ENCODE peak calls at places on chromosomes 7 and 10, in nine cellular contexts. C is SK-N-SH, L is astrocyte, P is IMR-90, R is mammary epithelial cell, F is fibroblast of lung, E is colonic mucosa, Z is HCT116, J is mesendoderm. O is an unnamed sample. For H3K4me1, the result is how much of the 10 kb centered on the place peaks cover.

GRCh38 chr10:14191871-14192270 is 138.9 kb downstream of the FRMD4A start:
- DNase-seq in C (no peak), L (peak), P (no peak), R (no peak), F (peak), E (no peak), Z (no peak), J (no peak), O (no peak)

GRCh38 chr10:93080350-93081046 is 6.8 kb downstream of the CYP26A1 start:
- DNase-seq in C (peak), L (peak), P (peak), R (no peak), F (peak), E (peak), Z (peak), J (peak), O (peak)

GRCh38 chr10:126243976-126244375 is 144.3 kb downstream of the ADAM12 start:
- DNase-seq in C (no peak), L (peak), P (peak), R (no peak), F (peak), E (no peak), Z (no peak), J (no peak), O (no peak)

GRCh38 chr7:3691478-3692151 is 390.6 kb downstream of the SDK1 start:
- DNase-seq in C (no peak), L (no peak), P (no peak), R (no peak), F (no peak), E (no peak), Z (no peak), J (no peak), O (no peak)

GRCh38 chr10:114103286-114103685 is 59.6 kb downstream of the ADRB1 start:
- DNase-seq in C (peak), L (peak), P (peak), R (peak), F (peak), E (no peak), Z (peak), J (peak), O (peak)

GRCh38 chr7:106126170-106126938 is 14.2 kb upstream of the SYPL1 start:
- DNase-seq in C (no peak), L (peak), P (peak), R (peak), F (peak), E (peak), Z (no peak), J (no peak), O (peak)

GRCh38 chr10:99331207-99331803 is 2.1 kb downstream of the CNNM1 start:
- DNase-seq in C (no peak), L (no peak), P (peak), R (no peak), F (no peak), E (no peak), Z (no peak), J (peak), O (no peak)

GRCh38 chr10:90644165-90644564 is 213.7 kb downstream of the HTR7 start:
- DNase-seq in C (no peak), L (peak), P (no peak), R (peak), F (peak), E (no peak), Z (no peak), J (no peak), O (no peak)

GRCh38 chr7:106744507-106745180 is 83.7 kb upstream of the CCDC71L start:
- DNase-seq in C (no peak), L (no peak), P (no peak), R (no peak), F (peak), E (no peak), Z (no peak), J (peak), O (no peak)

GRCh38 chr7:152868122-152869040 is 108.8 kb downstream of the ACTR3B start:
- DNase-seq in C (no peak), L (no peak), P (no peak), R (no peak), F (no peak), E (no peak), Z (no peak), J (no peak), O (no peak)

GRCh38 chr10:101932182-101932581 is 88.6 kb upstream of the KCNIP2 start:
- DNase-seq in C (no peak), L (no peak), P (no peak), R (no peak), F (no peak), E (no peak), Z (no peak), J (no peak), O (no peak)

GRCh38 chr10:63431962-63432797 is 33.6 kb downstream of the JMJD1C start:
- DNase-seq in C (no peak), L (peak), P (peak), R (peak), F (peak), E (no peak), Z (no peak), J (no peak), O (no peak)

GRCh38 chr7:38524786-38525185 is 106.4 kb downstream of the AMPH start:
- DNase-seq in C (no peak), L (peak), P (peak), R (peak), F (peak), E (no peak), Z (no peak), J (no peak), O (no peak)

GRCh38 chr7:112556633-112557032 is 75.8 kb downstream of the LSMEM1 start:
- DNase-seq in C (no peak), L (no peak), P (peak), R (peak), F (peak), E (no peak), Z (no peak), J (no peak), O (peak)

GRCh38 chr7:16652888-16653287 is 6.9 kb downstream of the BZW2 start:
- DNase-seq in C (no peak), L (no peak), P (no peak), R (peak), F (no peak), E (no peak), Z (no peak), J (no peak), O (no peak)

GRCh38 chr10:21334891-21335696 is 190.4 kb downstream of the SKIDA1 start:
- DNase-seq in C (no peak), L (peak), P (peak), R (peak), F (peak), E (peak), Z (no peak), J (peak), O (no peak)

GRCh38 chr10:6563075-6563474 is 17.0 kb downstream of the PRKCQ start:
- DNase-seq in C (no peak), L (no peak), P (no peak), R (no peak), F (no peak), E (no peak), Z (no peak), J (peak), O (no peak)

GRCh38 chr10:99730026-99730425 is 1.9 kb downstream of the COX15 start:
- DNase-seq in C (no peak), L (peak), P (peak), R (peak), F (peak), E (no peak), Z (no peak), J (no peak), O (no peak)

GRCh38 chr10:16789765-16790164 is 27.5 kb downstream of the RSU1 start:
- DNase-seq in C (no peak), L (no peak), P (no peak), R (no peak), F (no peak), E (no peak), Z (no peak), J (no peak), O (no peak)

GRCh38 chr10:118246340-118247247 is 95.5 kb downstream of the FAM204A start:
- DNase-seq in C (no peak), L (no peak), P (no peak), R (peak), F (no peak), E (no peak), Z (no peak), J (no peak), O (no peak)

GRCh38 chr10:110410329-110411046 is 87.2 kb upstream of the DUSP5 start:
- DNase-seq in C (no peak), L (peak), P (peak), R (peak), F (peak), E (peak), Z (peak), J (peak), O (peak)

GRCh38 chr7:4791738-4792536 is 16.5 kb downstream of the AP5Z1 start:
- DNase-seq in C (peak), L (no peak), P (peak), R (no peak), F (peak), E (peak), Z (peak), J (peak), O (peak)

GRCh38 chr7:75951506-75951905 is 36.6 kb downstream of the POR start:
- DNase-seq in C (peak), L (no peak), P (peak), R (peak), F (peak), E (no peak), Z (no peak), J (no peak), O (no peak)

GRCh38 chr10:74194545-74194944 is 43.5 kb downstream of the ADK start:
- DNase-seq in C (no peak), L (peak), P (peak), R (peak), F (peak), E (no peak), Z (no peak), J (no peak), O (no peak)

GRCh38 chr10:74189999-74190421 is 39.0 kb downstream of the ADK start:
- DNase-seq in C (no peak), L (peak), P (peak), R (peak), F (peak), E (no peak), Z (peak), J (peak), O (peak)

GRCh38 chr10:74187237-74187636 is 36.2 kb downstream of the ADK start:
- DNase-seq in C (no peak), L (no peak), P (no peak), R (no peak), F (no peak), E (no peak), Z (no peak), J (no peak), O (no peak)

GRCh38 chr10:74186678-74187077 is 35.7 kb downstream of the ADK start:
- DNase-seq in C (no peak), L (no peak), P (peak), R (no peak), F (no peak), E (no peak), Z (no peak), J (no peak), O (no peak)

DNA sequence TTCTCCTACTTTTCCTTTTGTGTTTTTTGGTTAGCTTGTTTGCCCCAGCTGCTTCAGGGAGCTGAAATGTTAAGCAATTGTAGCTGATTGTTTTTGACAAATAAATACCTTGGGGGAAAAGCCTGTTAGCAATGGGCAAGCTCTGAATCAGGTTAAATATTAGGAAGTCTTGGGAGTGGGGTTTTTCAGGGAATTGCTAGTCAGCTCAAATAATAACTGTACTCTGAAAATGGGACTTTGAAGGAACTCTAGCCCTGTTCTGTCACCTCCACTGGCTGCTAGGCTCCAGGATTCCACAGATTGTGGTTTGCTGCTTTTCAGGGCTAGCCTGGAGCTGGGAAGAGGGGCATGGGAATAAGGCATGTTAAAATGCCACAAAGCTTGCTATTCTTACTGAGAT is 39.5 kb downstream of the ADK start:
- DNase-seq in C (no peak), L (peak), P (peak), R (no peak), F (peak), E (no peak), Z (no peak), J (no peak), O (no peak)
- H3K27ac ChIP-seq in C (peak), L (peak), P (peak), R (peak), F (peak), E (peak), Z (peak), J (no peak), O (peak)

GRCh38 chr10:123149568-123150228 is 1.8 kb downstream of the HMX2 start:
- DNase-seq in C (peak), L (peak), P (peak), R (peak), F (peak), E (peak), Z (no peak), J (peak), O (no peak)

GRCh38 chr10:123146892-123147634 is 873 bp upstream of the HMX2 start:
- DNase-seq in C (no peak), L (no peak), P (no peak), R (no peak), F (no peak), E (no peak), Z (no peak), J (no peak), O (no peak)

GRCh38 chr10:123147635-123148413 is at the start of gene HMX2:
- DNase-seq in C (peak), L (no peak), P (no peak), R (peak), F (no peak), E (no peak), Z (no peak), J (peak), O (peak)

GRCh38 chr10:123149162-123149567 is 1.2 kb downstream of the HMX2 start:
- DNase-seq in C (peak), L (no peak), P (no peak), R (no peak), F (no peak), E (no peak), Z (no peak), J (peak), O (no peak)

DNA sequence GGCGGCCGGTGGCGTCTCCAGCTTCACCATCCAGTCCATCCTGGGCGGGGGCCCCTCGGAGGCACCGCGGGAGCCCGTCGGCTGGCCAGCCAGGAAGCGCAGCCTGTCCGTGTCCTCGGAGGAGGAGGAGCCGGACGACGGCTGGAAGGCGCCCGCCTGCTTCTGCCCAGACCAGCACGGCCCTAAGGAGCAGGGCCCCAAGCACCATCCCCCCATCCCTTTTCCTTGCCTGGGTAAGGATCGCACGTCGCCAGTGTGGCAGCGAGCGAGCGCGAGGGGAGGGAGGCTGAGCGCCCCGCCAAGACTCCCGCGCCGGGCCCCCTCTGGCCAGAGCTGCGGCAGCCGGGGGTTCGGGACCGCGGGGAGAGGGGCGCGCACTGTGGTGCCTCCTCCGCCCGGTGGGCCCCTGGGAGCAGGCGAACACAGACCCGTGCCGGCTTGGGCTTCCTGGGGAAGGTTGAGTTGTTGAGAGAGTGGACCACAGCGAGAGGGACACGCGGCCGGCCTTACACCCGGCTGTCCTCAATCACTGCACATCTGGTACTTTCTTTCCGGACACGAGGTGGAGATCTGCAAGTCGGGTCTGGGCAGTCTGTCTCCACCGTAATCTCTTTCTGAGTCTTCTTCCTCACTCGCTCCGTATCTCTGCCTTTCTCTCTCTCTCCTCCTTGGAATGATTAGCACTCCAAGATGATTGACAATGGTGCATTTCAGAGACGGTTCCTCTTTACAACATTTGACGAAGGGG is 652 bp downstream of the HMX2 start:
- DNase-seq in C (peak), L (no peak), P (no peak), R (peak), F (no peak), E (no peak), Z (no peak), J (peak), O (no peak)
- H3K4me1 ChIP-seq in C (under half), L (under half), P (under half), R (under half), F (under half), E (under half), Z (under half), J (under half), O (under half)

DNA sequence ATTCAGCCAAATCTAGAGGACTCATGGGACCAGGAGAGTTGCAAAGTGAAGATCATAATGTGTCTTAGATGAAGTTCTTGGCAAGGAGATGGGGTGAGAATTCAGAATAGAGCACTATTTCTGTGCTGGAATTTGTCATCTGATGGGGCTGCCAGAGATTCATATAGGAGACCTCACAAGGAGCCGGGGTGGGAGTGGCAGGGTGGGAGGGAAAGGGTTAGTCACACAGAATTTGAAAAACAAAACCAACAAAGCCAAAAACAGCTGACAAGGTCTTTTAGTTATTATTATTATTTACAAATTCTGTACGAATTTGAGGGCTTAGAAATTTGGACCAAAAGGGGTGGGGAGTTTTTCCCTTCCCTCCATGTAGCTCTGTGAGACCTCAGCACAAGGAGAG is 1.7 kb downstream of the SLC13A1 start:
- DNase-seq in C (no peak), L (no peak), P (no peak), R (no peak), F (no peak), E (no peak), Z (no peak), J (no peak), O (no peak)
- H3K9ac ChIP-seq in C (no peak), L (no peak), P (no peak), R (no peak), F (no peak), E (no peak), Z (no peak), J (no peak), O (no peak)

GRCh38 chr10:69729326-69730048 is 72.2 kb upstream of the COL13A1 start:
- DNase-seq in C (no peak), L (no peak), P (no peak), R (no peak), F (no peak), E (no peak), Z (no peak), J (no peak), O (no peak)
- H3K27ac ChIP-seq in C (peak), L (no peak), P (peak), R (peak), F (no peak), E (no peak), Z (no peak), J (no peak), O (no peak)

GRCh38 chr7:97018775-97019535 is 5.7 kb downstream of the DLX5 start:
- DNase-seq in C (no peak), L (no peak), P (no peak), R (no peak), F (no peak), E (no peak), Z (no peak), J (peak), O (no peak)

GRCh38 chr7:97019710-97020109 is 4.9 kb downstream of the DLX5 start:
- DNase-seq in C (no peak), L (no peak), P (no peak), R (no peak), F (no peak), E (no peak), Z (no peak), J (no peak), O (no peak)

GRCh38 chr7:97022451-97023306 is 2.0 kb downstream of the DLX5 start:
- DNase-seq in C (peak), L (no peak), P (no peak), R (no peak), F (no peak), E (no peak), Z (no peak), J (peak), O (no peak)

GRCh38 chr7:97021443-97022261 is 3.0 kb downstream of the DLX5 start:
- DNase-seq in C (no peak), L (no peak), P (no peak), R (no peak), F (no peak), E (no peak), Z (no peak), J (peak), O (no peak)

DNA sequence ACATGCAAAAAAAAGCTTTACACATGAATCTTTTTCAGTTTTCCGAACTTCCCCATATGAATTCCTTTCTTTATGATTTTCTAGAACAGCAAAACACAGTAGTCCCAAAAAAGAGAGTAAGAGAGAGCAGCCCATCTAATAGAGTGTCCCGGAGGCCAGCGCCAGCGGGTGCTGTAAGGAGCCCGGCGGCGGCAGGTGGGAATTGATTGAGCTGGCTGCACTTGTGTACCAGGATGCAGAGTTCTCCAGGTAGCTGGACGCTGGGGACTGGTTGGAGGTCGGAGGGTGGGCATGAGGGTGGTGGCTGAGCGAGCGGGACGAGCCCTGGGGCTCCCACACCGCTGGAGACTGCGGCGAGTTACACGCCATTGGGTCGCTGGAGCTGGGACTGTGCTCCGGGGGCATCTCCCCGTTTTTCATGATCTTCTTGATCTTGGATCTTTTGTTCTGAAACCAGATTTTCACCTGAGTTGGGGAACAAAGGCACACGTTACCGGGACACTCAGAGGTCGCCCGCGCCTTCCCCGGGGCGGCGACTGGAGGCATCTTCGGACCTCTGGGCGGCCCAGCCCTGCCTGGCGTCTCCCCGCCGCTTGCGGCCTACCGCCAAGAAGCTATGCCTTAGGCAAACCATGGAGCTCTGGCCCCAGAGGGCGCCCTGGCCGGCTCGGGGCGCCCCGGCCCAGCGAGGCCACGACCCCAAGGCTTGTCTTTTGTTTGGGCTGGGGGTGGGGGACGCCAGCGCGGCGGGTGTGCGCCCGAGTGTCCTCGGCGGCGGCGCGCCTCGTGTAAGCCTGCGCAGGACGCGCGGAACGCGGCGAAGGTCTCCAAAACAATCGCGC is 3.8 kb downstream of the DLX5 start:
- DNase-seq in C (no peak), L (no peak), P (no peak), R (no peak), F (no peak), E (no peak), Z (no peak), J (peak), O (no peak)
- H3K4me1 ChIP-seq in C (under half), L (under half), P (under half), R (under half), F (under half), E (under half), Z (under half), J (under half), O (under half)

GRCh38 chr10:48400129-48400849 is 93.8 kb downstream of the MAPK8 start:
- DNase-seq in C (no peak), L (peak), P (peak), R (peak), F (peak), E (no peak), Z (no peak), J (no peak), O (no peak)
- H3K9ac ChIP-seq in C (no peak), L (no peak), P (no peak), R (peak), F (no peak), E (no peak), Z (no peak), J (no peak), O (no peak)

DNA sequence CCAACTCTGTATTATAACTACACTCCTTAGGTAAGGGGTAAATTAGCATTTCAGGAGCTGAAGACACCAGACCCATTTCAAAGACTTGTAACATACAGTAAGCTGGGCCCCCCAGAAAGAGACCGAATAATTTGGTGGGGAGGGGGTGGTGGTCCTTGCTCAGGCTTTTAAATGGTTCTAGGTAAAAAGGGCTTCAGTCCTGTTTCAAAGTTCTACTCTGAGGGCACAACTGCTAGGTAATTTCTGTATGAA is 73.0 kb downstream of the RTKN2 start:
- DNase-seq in C (no peak), L (no peak), P (no peak), R (no peak), F (no peak), E (no peak), Z (no peak), J (no peak), O (no peak)
- H3K27ac ChIP-seq in C (no peak), L (no peak), P (no peak), R (no peak), F (no peak), E (no peak), Z (no peak), J (no peak), O (no peak)